ENCODE peak calls at places on chromosomes 3 and 15, in five cellular contexts. X, S, P, N and F are unnamed samples.

GRCh38 chr15:70488002-70488605 is 275.3 kb downstream of the UACA start:
- DNase-seq in X (peak; percentile 82), S (no peak), P (no peak), N (peak; percentile 73), F (no peak)

GRCh38 chr15:74415966-74416916 is 17.5 kb downstream of the SEMA7A start:
- DNase-seq in X (no peak), S (no peak), P (no peak), N (no peak), F (no peak)

GRCh38 chr15:27234593-27234992 is 263.6 kb downstream of the GABRG3 start:
- DNase-seq in X (no peak), S (no peak), P (no peak), N (no peak), F (no peak)

GRCh38 chr15:82021992-82022391 is 23.8 kb downstream of the MEX3B start:
- DNase-seq in X (peak; percentile 71), S (no peak), P (no peak), N (peak; percentile 54), F (no peak)

GRCh38 chr3:53817809-53818208 is 28.4 kb downstream of the CHDH start:
- DNase-seq in X (peak; percentile 40), S (no peak), P (no peak), N (no peak), F (no peak)

GRCh38 chr15:66713843-66714508 is 11.9 kb downstream of the SMAD6 start:
- DNase-seq in X (no peak), S (no peak), P (peak; percentile 40), N (no peak), F (no peak)

GRCh38 chr3:56878046-56878445 is 76.3 kb upstream of the ARHGEF3 start:
- DNase-seq in X (no peak), S (no peak), P (no peak), N (no peak), F (no peak)

GRCh38 chr3:134034005-134034785 is 4.5 kb upstream of the SLCO2A1 start:
- DNase-seq in X (peak; percentile 11), S (peak; percentile 25), P (no peak), N (no peak), F (no peak)

GRCh38 chr15:96340611-96341464 is 10.3 kb downstream of the NR2F2 start:
- DNase-seq in X (peak; percentile 76), S (no peak), P (no peak), N (no peak), F (no peak)

GRCh38 chr3:58924581-58924980 is 125.2 kb downstream of the CFAP20DC start:
- DNase-seq in X (no peak), S (no peak), P (no peak), N (peak; percentile 63), F (no peak)

GRCh38 chr15:80777137-80777536 is 2.0 kb upstream of the CEMIP start:
- DNase-seq in X (no peak), S (peak; percentile 95), P (no peak), N (peak; percentile 65), F (no peak)

GRCh38 chr3:25021816-25022215 is 406.2 kb upstream of the RARB start:
- DNase-seq in X (no peak), S (no peak), P (no peak), N (peak; percentile 56), F (no peak)

GRCh38 chr3:179969525-179969924 is 67.2 kb downstream of the PEX5L start:
- DNase-seq in X (no peak), S (peak; percentile 8), P (no peak), N (no peak), F (no peak)

GRCh38 chr3:20751299-20751698 is 565.3 kb upstream of the SGO1 start:
- DNase-seq in X (no peak), S (no peak), P (no peak), N (no peak), F (no peak)

GRCh38 chr3:151404316-151404715 is 19.8 kb upstream of the P2RY12 start:
- DNase-seq in X (no peak), S (peak; percentile 90), P (no peak), N (peak; percentile 78), F (no peak)

GRCh38 chr3:181947606-181948005 is 235.9 kb downstream of the SOX2 start:
- DNase-seq in X (no peak), S (no peak), P (no peak), N (no peak), F (no peak)

GRCh38 chr3:67685499-67685898 is 31.1 kb upstream of the SUCLG2 start:
- DNase-seq in X (no peak), S (no peak), P (peak; percentile 72), N (peak; percentile 23), F (no peak)

GRCh38 chr15:57640935-57641682 is 49.4 kb downstream of the MYZAP start:
- DNase-seq in X (no peak), S (peak; percentile 1), P (no peak), N (peak; percentile 39), F (no peak)

GRCh38 chr3:7621645-7622044 is 760.7 kb downstream of the GRM7 start:
- DNase-seq in X (no peak), S (no peak), P (no peak), N (no peak), F (no peak)

GRCh38 chr3:27224197-27224596 is 145.0 kb downstream of the NEK10 start:
- DNase-seq in X (no peak), S (no peak), P (no peak), N (no peak), F (no peak)

GRCh38 chr3:192651854-192652510 is 75.4 kb downstream of the FGF12 start:
- DNase-seq in X (no peak), S (no peak), P (no peak), N (no peak), F (no peak)

GRCh38 chr3:128495435-128495970 is 2.5 kb upstream of the GATA2 start:
- DNase-seq in X (peak; percentile 42), S (no peak), P (no peak), N (no peak), F (peak; percentile 75)

GRCh38 chr3:37531071-37531720 is 330.5 kb upstream of the CTDSPL start:
- DNase-seq in X (no peak), S (no peak), P (no peak), N (no peak), F (no peak)

GRCh38 chr15:73575636-73576247 is 57.4 kb downstream of the NPTN start:
- DNase-seq in X (peak; percentile 70), S (no peak), P (no peak), N (no peak), F (no peak)

GRCh38 chr15:51318382-51319150 is 19.8 kb downstream of the CYP19A1 start:
- DNase-seq in X (no peak), S (no peak), P (no peak), N (peak; percentile 27), F (no peak)

GRCh38 chr15:70376031-70376928 is 278.6 kb upstream of the TLE3 start:
- DNase-seq in X (peak; percentile 55), S (no peak), P (no peak), N (no peak), F (no peak)

GRCh38 chr3:194325424-194326165 is 25.5 kb downstream of the CPN2 start:
- DNase-seq in X (no peak), S (no peak), P (no peak), N (no peak), F (no peak)

GRCh38 chr3:54433846-54434245 is 311.5 kb downstream of the CACNA2D3 start:
- DNase-seq in X (no peak), S (no peak), P (no peak), N (no peak), F (no peak)

GRCh38 chr3:50342818-50343633 is 2.4 kb upstream of the RASSF1 start:
- DNase-seq in X (no peak), S (no peak), P (no peak), N (no peak), F (no peak)

GRCh38 chr15:87579537-87579936 is 677.0 kb downstream of the NTRK3 start:
- DNase-seq in X (no peak), S (peak; percentile 24), P (no peak), N (no peak), F (no peak)

DNA sequence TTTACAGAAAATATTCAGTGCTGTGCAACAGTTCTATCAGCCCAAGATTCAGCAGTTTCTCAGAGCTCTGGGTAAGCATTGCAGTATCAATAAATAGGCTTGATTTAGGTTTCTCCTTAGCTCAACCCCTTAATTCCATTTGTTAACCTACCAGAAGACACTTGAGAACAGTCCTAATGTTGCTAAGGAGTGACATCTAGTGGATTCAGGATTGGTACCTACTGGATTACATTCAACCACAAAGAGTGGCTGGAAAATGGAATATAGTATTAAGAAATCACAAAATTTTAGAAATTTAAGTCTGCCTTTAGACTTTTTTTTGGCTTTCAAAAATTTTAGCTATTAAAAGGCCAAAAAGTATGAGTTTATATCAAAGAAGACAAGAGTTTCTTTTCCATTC is 34.7 kb downstream of the POLG start:
- DNase-seq in X (no peak), S (peak; percentile 28), P (no peak), N (peak; percentile 43), F (no peak)
- TF ChIP-seq CTCF in X (no peak), S (peak; percentile 53), P (no peak), N (peak; percentile 33), F (peak; percentile 81)

DNA sequence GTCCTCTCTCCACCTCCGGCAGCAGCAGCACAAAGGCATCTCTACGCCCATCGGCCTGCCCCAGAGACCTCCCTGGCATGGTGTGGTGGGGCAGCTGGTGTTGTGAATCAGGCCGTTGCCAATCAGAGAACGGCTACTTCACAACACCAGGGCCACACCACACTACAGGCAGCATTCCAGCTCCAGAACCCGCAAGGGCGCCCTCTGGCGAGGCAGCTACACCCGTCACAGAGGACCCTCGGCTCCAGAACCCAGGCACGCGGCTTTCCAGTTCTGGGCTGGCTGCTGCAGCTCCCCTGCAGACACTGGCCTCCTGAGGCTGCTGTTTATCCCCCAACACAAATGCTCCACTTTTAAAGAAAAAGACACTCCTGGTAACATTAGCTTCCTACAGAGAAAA is 127.5 kb upstream of the TOPAZ1 start:
- DNase-seq in X (no peak), S (no peak), P (no peak), N (peak; percentile 13), F (no peak)
- TF ChIP-seq CTCF in X (no peak), S (peak; percentile 66), P (peak; percentile 42), N (peak; percentile 53), F (peak; percentile 70)

DNA sequence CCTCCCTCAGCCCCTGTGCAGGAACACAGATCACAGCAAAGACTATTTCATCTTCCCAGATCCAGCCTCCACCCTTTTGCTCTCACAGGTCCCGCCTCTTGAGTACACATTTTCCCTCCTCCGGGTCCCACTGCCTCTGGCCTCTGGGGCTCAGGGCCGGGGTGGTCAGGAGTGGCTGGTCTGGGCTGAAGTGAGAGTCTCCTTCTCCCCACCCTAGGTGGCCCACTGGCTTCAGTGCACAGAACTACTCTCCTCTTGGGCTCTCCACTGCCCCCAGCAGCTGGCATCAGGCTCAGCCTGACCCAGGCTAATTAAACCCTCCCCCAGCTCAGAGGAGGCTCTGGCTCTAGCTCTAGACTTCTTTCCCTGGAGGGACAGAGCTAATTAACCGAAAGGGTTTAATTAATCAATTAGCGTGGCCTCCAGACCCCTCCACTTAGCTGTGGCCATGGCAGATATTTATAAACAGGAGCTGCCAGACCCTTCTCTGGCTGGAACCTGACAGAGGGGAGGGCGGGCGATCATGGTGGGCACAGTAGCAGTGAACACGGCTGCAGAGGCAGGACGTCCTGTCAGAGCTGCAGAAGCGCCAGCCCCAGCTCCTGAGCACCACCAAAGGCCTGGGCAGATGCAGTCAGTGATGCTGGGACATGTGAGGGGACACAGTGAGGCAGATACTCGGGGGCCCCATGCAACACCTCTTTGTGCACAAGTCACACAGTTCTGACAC is 15.1 kb downstream of the DUSP7 start:
- DNase-seq in X (no peak), S (no peak), P (no peak), N (no peak), F (no peak)
- TF ChIP-seq CTCF in X (no peak), S (peak; percentile 38), P (no peak), N (peak; percentile 33), F (peak; percentile 66)

DNA sequence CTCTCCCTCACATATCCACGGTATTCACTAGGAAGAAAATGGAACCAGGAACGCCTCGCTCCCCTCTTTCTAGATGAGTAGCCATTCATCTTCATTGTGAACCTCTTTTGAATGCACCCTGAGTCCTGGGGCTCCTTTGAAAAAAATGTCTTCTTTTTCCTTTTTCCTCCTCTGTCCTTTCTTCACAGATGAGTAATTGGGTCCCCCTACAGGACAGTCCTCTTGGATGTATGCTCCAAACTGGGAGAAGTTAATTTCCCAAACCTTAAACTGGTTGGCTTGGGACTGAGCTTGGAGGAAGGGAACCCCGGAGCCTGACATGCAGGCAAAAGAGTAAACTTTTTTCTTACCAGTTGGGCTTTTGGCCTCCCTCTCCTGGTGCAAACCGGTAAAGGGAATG is 108.8 kb downstream of the DPH6 start:
- DNase-seq in X (no peak), S (no peak), P (no peak), N (peak; percentile 54), F (no peak)
- TF ChIP-seq CTCF in X (no peak), S (peak; percentile 40), P (no peak), N (peak; percentile 64), F (peak; percentile 58)